ENCODE peak calls at places on chromosomes 12 and 14, in nine cellular contexts. One of them, this sample, is unnamed.

GRCh38 chr12:54711664-54712063 is 63.5 kb upstream of the DCD start:
- DNase-seq in keratinocyte: no peak
- DNase-seq in GM06990: no peak
- DNase-seq in left ventricle myocardium inferior: no peak
- DNase-seq in uterus: no peak
- DNase-seq in ascending aorta: no peak
- DNase-seq in thoracic aorta: no peak
- DNase-seq in brain microvascular endothelial cell: no peak
- DNase-seq in psoas muscle: no peak
- DNase-seq in this sample: no peak

GRCh38 chr12:8780389-8780788 is 42.0 kb upstream of the A2ML1 start:
- DNase-seq in thoracic aorta: no peak
- DNase-seq in GM06990: no peak
- DNase-seq in ascending aorta: no peak
- DNase-seq in keratinocyte: peak; percentile 21
- DNase-seq in uterus: no peak
- DNase-seq in left ventricle myocardium inferior: no peak
- DNase-seq in brain microvascular endothelial cell: peak; percentile 46
- DNase-seq in psoas muscle: no peak
- DNase-seq in this sample: peak; percentile 70

GRCh38 chr12:127041985-127042625 is 1224.9 kb upstream of the TMEM132C start:
- DNase-seq in uterus: no peak
- DNase-seq in brain microvascular endothelial cell: no peak
- DNase-seq in psoas muscle: no peak
- DNase-seq in ascending aorta: no peak
- DNase-seq in left ventricle myocardium inferior: no peak
- DNase-seq in keratinocyte: no peak
- DNase-seq in thoracic aorta: no peak
- DNase-seq in GM06990: peak; percentile 60
- DNase-seq in this sample: no peak

GRCh38 chr12:116599285-116600122 is 40.3 kb downstream of the MAP1LC3B2 start:
- DNase-seq in GM06990: peak; percentile 49
- DNase-seq in uterus: peak; percentile 89
- DNase-seq in keratinocyte: no peak
- DNase-seq in psoas muscle: peak; percentile 86
- DNase-seq in ascending aorta: peak; percentile 92
- DNase-seq in thoracic aorta: peak; percentile 56
- DNase-seq in brain microvascular endothelial cell: peak; percentile 68
- DNase-seq in left ventricle myocardium inferior: peak; percentile 86
- DNase-seq in this sample: peak; percentile 96

GRCh38 chr12:114480309-114481199 is 74.6 kb upstream of the TBX5 start:
- DNase-seq in psoas muscle: no peak
- DNase-seq in thoracic aorta: no peak
- DNase-seq in keratinocyte: no peak
- DNase-seq in ascending aorta: no peak
- DNase-seq in GM06990: no peak
- DNase-seq in uterus: no peak
- DNase-seq in brain microvascular endothelial cell: no peak
- DNase-seq in left ventricle myocardium inferior: no peak
- DNase-seq in this sample: peak; percentile 71

GRCh38 chr14:81384900-81385299 is 15.2 kb downstream of the STON2 start:
- DNase-seq in brain microvascular endothelial cell: no peak
- DNase-seq in GM06990: no peak
- DNase-seq in left ventricle myocardium inferior: no peak
- DNase-seq in keratinocyte: no peak
- DNase-seq in uterus: no peak
- DNase-seq in thoracic aorta: no peak
- DNase-seq in psoas muscle: no peak
- DNase-seq in ascending aorta: no peak
- DNase-seq in this sample: no peak

GRCh38 chr12:61355105-61355504 is 905.1 kb upstream of the USP15 start:
- DNase-seq in brain microvascular endothelial cell: no peak
- DNase-seq in GM06990: peak; percentile 2
- DNase-seq in thoracic aorta: no peak
- DNase-seq in psoas muscle: no peak
- DNase-seq in keratinocyte: no peak
- DNase-seq in uterus: no peak
- DNase-seq in ascending aorta: no peak
- DNase-seq in left ventricle myocardium inferior: no peak
- DNase-seq in this sample: no peak

GRCh38 chr12:119082496-119082895 is 96.2 kb upstream of the HSPB8 start:
- DNase-seq in psoas muscle: peak; percentile 14
- DNase-seq in left ventricle myocardium inferior: peak; percentile 79
- DNase-seq in GM06990: no peak
- DNase-seq in keratinocyte: no peak
- DNase-seq in ascending aorta: no peak
- DNase-seq in thoracic aorta: no peak
- DNase-seq in uterus: no peak
- DNase-seq in brain microvascular endothelial cell: no peak
- DNase-seq in this sample: no peak

GRCh38 chr14:29724991-29725390 is 202.7 kb downstream of the PRKD1 start:
- DNase-seq in thoracic aorta: no peak
- DNase-seq in psoas muscle: no peak
- DNase-seq in keratinocyte: no peak
- DNase-seq in GM06990: no peak
- DNase-seq in uterus: no peak
- DNase-seq in left ventricle myocardium inferior: no peak
- DNase-seq in brain microvascular endothelial cell: no peak
- DNase-seq in ascending aorta: no peak
- DNase-seq in this sample: peak; percentile 69

GRCh38 chr14:24219521-24219920 is 3.7 kb upstream of the MDP1 start:
- DNase-seq in ascending aorta: no peak
- DNase-seq in brain microvascular endothelial cell: no peak
- DNase-seq in uterus: no peak
- DNase-seq in keratinocyte: no peak
- DNase-seq in thoracic aorta: no peak
- DNase-seq in psoas muscle: no peak
- DNase-seq in left ventricle myocardium inferior: no peak
- DNase-seq in GM06990: no peak
- DNase-seq in this sample: no peak
- H3K4me3 ChIP-seq in ascending aorta: no peak overlapping the region
- H3K4me3 ChIP-seq in brain microvascular endothelial cell: no peak overlapping the region
- H3K4me3 ChIP-seq in uterus: no peak overlapping the region
- H3K4me3 ChIP-seq in keratinocyte: no peak overlapping the region
- H3K4me3 ChIP-seq in thoracic aorta: no peak overlapping the region
- H3K4me3 ChIP-seq in psoas muscle: no peak overlapping the region
- H3K4me3 ChIP-seq in left ventricle myocardium inferior: no peak overlapping the region
- H3K4me3 ChIP-seq in GM06990: no peak overlapping the region
- H3K4me3 ChIP-seq in this sample: no peak overlapping the region

GRCh38 chr12:6535697-6535946 is 1.3 kb downstream of the GAPDH start:
- DNase-seq in GM06990: no peak
- DNase-seq in ascending aorta: no peak
- DNase-seq in brain microvascular endothelial cell: no peak
- DNase-seq in left ventricle myocardium inferior: no peak
- DNase-seq in uterus: no peak
- DNase-seq in keratinocyte: no peak
- DNase-seq in psoas muscle: no peak
- DNase-seq in thoracic aorta: no peak
- DNase-seq in this sample: no peak

GRCh38 chr12:6534158-6534913 is at the start of gene GAPDH:
- DNase-seq in psoas muscle: peak; percentile 92
- DNase-seq in brain microvascular endothelial cell: peak; percentile 93
- DNase-seq in thoracic aorta: no peak
- DNase-seq in GM06990: peak; percentile 96
- DNase-seq in left ventricle myocardium inferior: peak; percentile 95
- DNase-seq in uterus: peak; percentile 91
- DNase-seq in keratinocyte: peak; percentile 69
- DNase-seq in ascending aorta: peak; percentile 94
- DNase-seq in this sample: peak; percentile 98

GRCh38 chr12:6533653-6534157 is 612 bp upstream of the GAPDH start:
- DNase-seq in keratinocyte: no peak
- DNase-seq in thoracic aorta: no peak
- DNase-seq in ascending aorta: peak; percentile 82
- DNase-seq in uterus: peak; percentile 73
- DNase-seq in GM06990: peak; percentile 87
- DNase-seq in psoas muscle: peak; percentile 68
- DNase-seq in left ventricle myocardium inferior: peak; percentile 81
- DNase-seq in brain microvascular endothelial cell: no peak
- DNase-seq in this sample: peak; percentile 97

GRCh38 chr12:6535960-6536847 is 1.9 kb downstream of the GAPDH start:
- DNase-seq in keratinocyte: no peak
- DNase-seq in brain microvascular endothelial cell: no peak
- DNase-seq in ascending aorta: peak; percentile 64
- DNase-seq in uterus: no peak
- DNase-seq in thoracic aorta: no peak
- DNase-seq in psoas muscle: no peak
- DNase-seq in GM06990: no peak
- DNase-seq in left ventricle myocardium inferior: no peak
- DNase-seq in this sample: no peak

DNA sequence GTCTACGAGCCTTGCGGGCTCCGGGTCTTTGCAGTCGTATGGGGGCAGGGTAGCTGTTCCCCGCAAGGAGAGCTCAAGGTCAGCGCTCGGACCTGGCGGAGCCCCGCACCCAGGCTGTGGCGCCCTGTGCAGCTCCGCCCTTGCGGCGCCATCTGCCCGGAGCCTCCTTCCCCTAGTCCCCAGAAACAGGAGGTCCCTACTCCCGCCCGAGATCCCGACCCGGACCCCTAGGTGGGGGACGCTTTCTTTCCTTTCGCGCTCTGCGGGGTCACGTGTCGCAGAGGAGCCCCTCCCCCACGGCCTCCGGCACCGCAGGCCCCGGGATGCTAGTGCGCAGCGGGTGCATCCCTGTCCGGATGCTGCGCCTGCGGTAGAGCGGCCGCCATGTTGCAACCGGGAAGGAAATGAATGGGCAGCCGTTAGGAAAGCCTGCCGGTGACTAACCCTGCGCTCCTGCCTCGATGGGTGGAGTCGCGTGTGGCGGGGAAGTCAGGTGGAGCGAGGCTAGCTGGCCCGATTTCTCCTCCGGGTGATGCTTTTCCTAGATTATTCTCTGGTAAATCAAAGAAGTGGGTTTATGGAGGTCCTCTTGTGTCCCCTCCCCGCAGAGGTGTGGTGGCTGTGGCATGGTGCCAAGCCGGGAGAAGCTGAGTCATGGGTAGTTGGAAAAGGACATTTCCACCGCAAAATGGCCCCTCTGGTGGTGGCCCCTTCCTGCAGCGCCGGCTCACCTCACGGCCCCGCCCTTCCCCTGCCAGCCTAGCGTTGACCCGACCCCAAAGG is 788 bp downstream of the GAPDH start:
- DNase-seq in GM06990: peak; percentile 83
- DNase-seq in left ventricle myocardium inferior: peak; percentile 74
- DNase-seq in brain microvascular endothelial cell: no peak
- DNase-seq in psoas muscle: peak; percentile 85
- DNase-seq in keratinocyte: no peak
- DNase-seq in uterus: peak; percentile 81
- DNase-seq in thoracic aorta: no peak
- DNase-seq in ascending aorta: peak; percentile 93
- DNase-seq in this sample: peak; percentile 89
- TF ChIP-seq CTCF in GM06990: no peak
- TF ChIP-seq CTCF in left ventricle myocardium inferior: no peak
- TF ChIP-seq CTCF in brain microvascular endothelial cell: peak; percentile 1
- TF ChIP-seq CTCF in psoas muscle: no peak
- TF ChIP-seq CTCF in keratinocyte: no peak
- TF ChIP-seq CTCF in uterus: no peak
- TF ChIP-seq CTCF in thoracic aorta: no peak
- TF ChIP-seq CTCF in ascending aorta: no peak
- TF ChIP-seq CTCF in this sample: peak; percentile 20

GRCh38 chr12:108783446-108783845 is 52.1 kb upstream of the CORO1C start:
- DNase-seq in thoracic aorta: no peak
- DNase-seq in psoas muscle: no peak
- DNase-seq in brain microvascular endothelial cell: no peak
- DNase-seq in GM06990: no peak
- DNase-seq in left ventricle myocardium inferior: no peak
- DNase-seq in uterus: no peak
- DNase-seq in ascending aorta: no peak
- DNase-seq in keratinocyte: no peak
- DNase-seq in this sample: no peak

GRCh38 chr12:108782971-108783370 is 51.7 kb upstream of the CORO1C start:
- DNase-seq in brain microvascular endothelial cell: no peak
- DNase-seq in GM06990: no peak
- DNase-seq in psoas muscle: no peak
- DNase-seq in left ventricle myocardium inferior: no peak
- DNase-seq in thoracic aorta: no peak
- DNase-seq in ascending aorta: no peak
- DNase-seq in uterus: no peak
- DNase-seq in keratinocyte: no peak
- DNase-seq in this sample: no peak

GRCh38 chr12:108786450-108786849 is 55.1 kb upstream of the CORO1C start:
- DNase-seq in left ventricle myocardium inferior: no peak
- DNase-seq in uterus: no peak
- DNase-seq in brain microvascular endothelial cell: no peak
- DNase-seq in keratinocyte: no peak
- DNase-seq in GM06990: no peak
- DNase-seq in thoracic aorta: no peak
- DNase-seq in ascending aorta: no peak
- DNase-seq in psoas muscle: no peak
- DNase-seq in this sample: no peak

GRCh38 chr12:108787539-108787938 is 56.2 kb upstream of the CORO1C start:
- DNase-seq in psoas muscle: no peak
- DNase-seq in thoracic aorta: no peak
- DNase-seq in keratinocyte: no peak
- DNase-seq in GM06990: no peak
- DNase-seq in uterus: no peak
- DNase-seq in ascending aorta: no peak
- DNase-seq in brain microvascular endothelial cell: no peak
- DNase-seq in left ventricle myocardium inferior: no peak
- DNase-seq in this sample: no peak

GRCh38 chr12:108784270-108784669 is 53.0 kb upstream of the CORO1C start:
- DNase-seq in GM06990: no peak
- DNase-seq in psoas muscle: no peak
- DNase-seq in brain microvascular endothelial cell: no peak
- DNase-seq in uterus: no peak
- DNase-seq in ascending aorta: no peak
- DNase-seq in keratinocyte: no peak
- DNase-seq in thoracic aorta: no peak
- DNase-seq in left ventricle myocardium inferior: no peak
- DNase-seq in this sample: no peak
- H3K36me3 ChIP-seq in GM06990: peaks cover 12% of the 10 kb centered on the region
- H3K36me3 ChIP-seq in psoas muscle: no peaks in the 10 kb centered on the region
- H3K36me3 ChIP-seq in brain microvascular endothelial cell: peaks cover 63% of the 10 kb centered on the region
- H3K36me3 ChIP-seq in uterus: no peaks in the 10 kb centered on the region
- H3K36me3 ChIP-seq in ascending aorta: peaks cover 33% of the 10 kb centered on the region
- H3K36me3 ChIP-seq in keratinocyte: peaks cover 21% of the 10 kb centered on the region
- H3K36me3 ChIP-seq in thoracic aorta: peaks cover 5% of the 10 kb centered on the region
- H3K36me3 ChIP-seq in left ventricle myocardium inferior: peaks cover 48% of the 10 kb centered on the region
- H3K36me3 ChIP-seq in this sample: peaks cover 29% of the 10 kb centered on the region

GRCh38 chr12:26121323-26121740 is 3.5 kb downstream of the BHLHE41 start:
- DNase-seq in ascending aorta: no peak
- DNase-seq in thoracic aorta: no peak
- DNase-seq in keratinocyte: no peak
- DNase-seq in brain microvascular endothelial cell: no peak
- DNase-seq in uterus: no peak
- DNase-seq in left ventricle myocardium inferior: no peak
- DNase-seq in GM06990: no peak
- DNase-seq in psoas muscle: no peak
- DNase-seq in this sample: peak; percentile 67
- H3K4me3 ChIP-seq in ascending aorta: peak overlapping the region; percentile 82
- H3K4me3 ChIP-seq in thoracic aorta: peak overlapping the region; percentile 91
- H3K4me3 ChIP-seq in keratinocyte: peak overlapping the region; percentile 69
- H3K4me3 ChIP-seq in brain microvascular endothelial cell: peak overlapping the region; percentile 68
- H3K4me3 ChIP-seq in uterus: peak overlapping the region; percentile 52
- H3K4me3 ChIP-seq in left ventricle myocardium inferior: peak overlapping the region; percentile 70
- H3K4me3 ChIP-seq in GM06990: no peak overlapping the region
- H3K4me3 ChIP-seq in psoas muscle: peak overlapping the region; percentile 77
- H3K4me3 ChIP-seq in this sample: peak overlapping the region; percentile 58

DNA sequence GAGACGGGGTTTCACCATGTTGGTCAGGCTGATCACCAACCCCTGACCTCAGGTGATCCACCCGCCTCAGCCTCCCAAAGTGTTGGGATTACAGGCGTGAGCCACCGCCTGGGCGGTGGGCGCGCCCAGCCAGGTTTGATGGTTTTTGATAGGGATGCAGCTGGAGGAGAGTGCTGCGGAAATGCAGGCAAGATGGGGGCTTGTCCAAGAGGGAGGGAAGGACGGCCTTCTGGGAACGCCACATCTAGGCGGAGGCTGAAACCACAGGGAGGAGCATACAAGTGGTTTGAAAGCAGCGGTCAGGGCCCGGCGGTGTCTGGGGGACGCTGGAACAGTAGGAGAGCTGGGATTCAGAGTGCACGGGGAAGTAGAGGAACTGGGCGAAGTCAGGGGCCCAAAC is 134.6 kb downstream of the VRK1 start:
- DNase-seq in left ventricle myocardium inferior: no peak
- DNase-seq in uterus: no peak
- DNase-seq in psoas muscle: no peak
- DNase-seq in ascending aorta: no peak
- DNase-seq in keratinocyte: no peak
- DNase-seq in brain microvascular endothelial cell: no peak
- DNase-seq in GM06990: no peak
- DNase-seq in thoracic aorta: no peak
- DNase-seq in this sample: no peak
- TF ChIP-seq CTCF in left ventricle myocardium inferior: no peak
- TF ChIP-seq CTCF in uterus: no peak
- TF ChIP-seq CTCF in psoas muscle: no peak
- TF ChIP-seq CTCF in ascending aorta: no peak
- TF ChIP-seq CTCF in keratinocyte: no peak
- TF ChIP-seq CTCF in brain microvascular endothelial cell: no peak
- TF ChIP-seq CTCF in GM06990: no peak
- TF ChIP-seq CTCF in thoracic aorta: no peak
- TF ChIP-seq CTCF in this sample: no peak